ENCODE peak calls at places on chromosomes 4 and X, in six cellular contexts. M is M059J; C is CD8-positive, alpha-beta memory T cell; N is bronchial epithelial cell; U is AG09319; V is NCI-H2081. R is an unnamed sample.

GRCh38 chr4:6009452-6009851 is 8.8 kb downstream of the C4orf50 start:
- DNase-seq in M (no peak), C (no peak), N (no peak), U (no peak), V (no peak), R (no peak)

GRCh38 chrX:65522739-65523372 is 11.7 kb downstream of the LAS1L start:
- DNase-seq in M (peak; percentile 88), C (no peak), N (peak; percentile 65), U (no peak), V (no peak), R (no peak)

GRCh38 chr4:56261027-56261426 is 126.3 kb downstream of the AASDH start:
- DNase-seq in M (no peak), C (no peak), N (no peak), U (no peak), V (no peak), R (no peak)

GRCh38 chr4:102823897-102824296 is 3.5 kb downstream of the UBE2D3 start:
- DNase-seq in M (no peak), C (no peak), N (no peak), U (no peak), V (no peak), R (no peak)

GRCh38 chrX:44432641-44433040 is 89.2 kb upstream of the EFHC2 start:
- DNase-seq in M (peak; percentile 55), C (no peak), N (peak; percentile 57), U (no peak), V (no peak), R (peak; percentile 23)

GRCh38 chr4:25123236-25123635 is 37.0 kb downstream of the SEPSECS start:
- DNase-seq in M (no peak), C (no peak), N (no peak), U (no peak), V (no peak), R (peak; percentile 48)

GRCh38 chr4:98658287-98659105 is at the start of gene TSPAN5:
- DNase-seq in M (peak; percentile 81), C (peak; percentile 77), N (peak; percentile 40), U (peak; percentile 38), V (peak; percentile 64), R (peak; percentile 85)

GRCh38 chr4:6263541-6264540 is 5.8 kb upstream of the WFS1 start:
- DNase-seq in M (peak; percentile 50), C (no peak), N (peak; percentile 29), U (no peak), V (no peak), R (no peak)

GRCh38 chr4:145435646-145436045 is 46.0 kb upstream of the SMAD1 start:
- DNase-seq in M (no peak), C (no peak), N (peak; percentile 59), U (no peak), V (no peak), R (no peak)

GRCh38 chr4:176186721-176187395 is 8.5 kb downstream of the SPATA4 start:
- DNase-seq in M (peak; percentile 60), C (no peak), N (no peak), U (no peak), V (no peak), R (no peak)

GRCh38 chr4:186792994-186793393 is 69.3 kb upstream of the FAT1 start:
- DNase-seq in M (peak; percentile 47), C (no peak), N (no peak), U (peak; percentile 41), V (no peak), R (no peak)

GRCh38 chrX:68942141-68942540 is 113.3 kb downstream of the EFNB1 start:
- DNase-seq in M (no peak), C (no peak), N (no peak), U (no peak), V (no peak), R (no peak)

GRCh38 chr4:173448557-173448918 is 49.6 kb upstream of the SCRG1 start:
- DNase-seq in M (peak; percentile 5), C (no peak), N (no peak), U (no peak), V (no peak), R (no peak)

GRCh38 chrX:51825432-51825831 is 68.0 kb upstream of the MAGED1 start:
- DNase-seq in M (no peak), C (no peak), N (no peak), U (no peak), V (no peak), R (no peak)

GRCh38 chr4:113394730-113395530 is 345.5 kb downstream of the ANK2 start:
- DNase-seq in M (peak; percentile 80), C (no peak), N (peak; percentile 81), U (peak; percentile 73), V (peak; percentile 67), R (peak; percentile 14)

GRCh38 chrX:112830540-112830939 is 10.1 kb downstream of the AMOT start:
- DNase-seq in M (no peak), C (no peak), N (peak; percentile 7), U (no peak), V (no peak), R (no peak)

GRCh38 chr4:168815373-168816345 is 194.4 kb downstream of the CBR4 start:
- DNase-seq in M (peak; percentile 64), C (no peak), N (no peak), U (peak; percentile 72), V (no peak), R (no peak)

GRCh38 chr4:11702886-11703555 is 274.3 kb upstream of the HS3ST1 start:
- DNase-seq in M (peak; percentile 36), C (no peak), N (peak; percentile 73), U (no peak), V (no peak), R (no peak)

GRCh38 chr4:123505457-123506310 is 109.1 kb downstream of the SPRY1 start:
- DNase-seq in M (peak; percentile 29), C (no peak), N (peak; percentile 38), U (no peak), V (peak; percentile 72), R (no peak)